ENCODE peak calls at places on chromosomes 11 and 22, in eight cellular contexts. S is AG10803, F is cardiac fibroblast, A is AG04450, I is brain microvascular endothelial cell, Q is cardiac muscle cell, O is IMR-90, E is testis. P is an unnamed sample.

GRCh38 chr11:7494086-7494775 is 8.9 kb downstream of the OLFML1 start:
- DNase-seq in F (no peak), S (no peak), E (no peak), I (no peak), Q (no peak), O (no peak), A (no peak), P (peak; percentile 89)

GRCh38 chr11:128840137-128840536 is 27.0 kb downstream of the KCNJ1 start:
- DNase-seq in Q (no peak), A (no peak), F (no peak), S (no peak), E (no peak), I (no peak), O (no peak), P (no peak)

GRCh38 chr11:68677432-68677831 is 6.9 kb upstream of the GAL start:
- DNase-seq in F (peak; percentile 83), E (no peak), Q (no peak), O (peak; percentile 96), S (peak; percentile 62), I (peak; percentile 51), A (peak; percentile 83), P (peak; percentile 60)

GRCh38 chr11:27075192-27075591 is 34.6 kb downstream of the BBOX1 start:
- DNase-seq in A (peak; percentile 77), S (no peak), O (peak; percentile 82), I (peak; percentile 49), E (no peak), F (peak; percentile 27), Q (no peak), P (no peak)

GRCh38 chr11:120057595-120058581 is 80.0 kb downstream of the TRIM29 start:
- DNase-seq in S (peak; percentile 42), O (no peak), E (no peak), I (peak; percentile 31), F (peak; percentile 9), A (no peak), Q (no peak), P (peak; percentile 80)

GRCh38 chr22:20581503-20582170 is 74.2 kb downstream of the MED15 start:
- DNase-seq in E (no peak), F (no peak), A (no peak), S (no peak), I (no peak), O (no peak), Q (no peak), P (no peak)

GRCh38 chr11:81496566-81496965 is 1237.1 kb downstream of the FAM181B start:
- DNase-seq in Q (no peak), O (no peak), F (no peak), S (no peak), I (no peak), A (no peak), E (no peak), P (no peak)

GRCh38 chr11:129950319-129951034 is 52.2 kb downstream of the PRDM10 start:
- DNase-seq in I (no peak), O (peak; percentile 65), Q (no peak), F (peak; percentile 71), S (peak; percentile 54), E (peak; percentile 48), A (peak; percentile 6), P (no peak)

GRCh38 chr11:22044126-22044525 is 148.8 kb upstream of the ANO5 start:
- DNase-seq in I (no peak), S (no peak), F (no peak), O (no peak), Q (no peak), A (no peak), E (no peak), P (no peak)

GRCh38 chr22:42086051-42086450 is 4.5 kb downstream of the NDUFA6 start:
- DNase-seq in O (no peak), I (no peak), Q (no peak), S (no peak), F (no peak), A (no peak), E (no peak), P (no peak)

GRCh38 chr11:128208329-128209220 is 378.8 kb downstream of the ETS1 start:
- DNase-seq in O (peak; percentile 93), E (peak; percentile 27), A (peak; percentile 72), Q (no peak), I (peak; percentile 88), S (peak; percentile 97), F (peak; percentile 98), P (peak; percentile 95)

GRCh38 chr11:110076388-110076965 is 16.7 kb upstream of the ZC3H12C start:
- DNase-seq in F (peak; percentile 45), A (no peak), Q (no peak), O (no peak), E (no peak), I (no peak), S (peak; percentile 32), P (peak; percentile 56)

GRCh38 chr11:104148074-104148473 is 15.9 kb downstream of the PDGFD start:
- DNase-seq in I (peak; percentile 12), O (peak; percentile 74), F (peak; percentile 59), S (peak; percentile 71), A (no peak), Q (no peak), E (no peak), P (peak; percentile 25)

GRCh38 chr11:86484795-86485166 is 110.1 kb downstream of the CCDC81 start:
- DNase-seq in F (no peak), Q (no peak), E (no peak), I (peak; percentile 29), O (no peak), S (peak; percentile 69), A (no peak), P (no peak)

GRCh38 chr11:5123802-5124521 is 14.2 kb downstream of the OR52A5 start:
- DNase-seq in I (peak; percentile 81), O (peak; percentile 76), S (peak; percentile 80), F (peak; percentile 87), A (peak; percentile 54), Q (peak; percentile 78), E (peak; percentile 83), P (peak; percentile 62)

GRCh38 chr22:32469799-32470212 is 4.8 kb upstream of the FBXO7 start:
- DNase-seq in I (peak; percentile 76), A (peak; percentile 32), O (peak; percentile 84), E (no peak), F (peak; percentile 76), Q (no peak), S (peak; percentile 86), P (peak; percentile 47)

GRCh38 chr11:71086687-71087258 is 165.6 kb downstream of the SHANK2 start:
- DNase-seq in I (peak; percentile 6), O (peak; percentile 10), F (peak; percentile 21), S (peak; percentile 3), A (no peak), E (peak; percentile 62), Q (peak; percentile 71), P (peak; percentile 7)

GRCh38 chr11:58625826-58626460 is 3.5 kb downstream of the CNTF start:
- DNase-seq in S (peak; percentile 27), I (peak; percentile 75), O (peak; percentile 87), A (peak; percentile 30), Q (no peak), E (no peak), F (peak; percentile 70), P (peak; percentile 51)

GRCh38 chr22:44391026-44391425 is 78.3 kb upstream of the SHISAL1 start:
- DNase-seq in O (no peak), F (no peak), S (no peak), A (no peak), E (no peak), I (no peak), Q (no peak), P (no peak)

GRCh38 chr11:89405629-89406028 is 85.5 kb downstream of the NOX4 start:
- DNase-seq in F (peak; percentile 57), I (no peak), A (no peak), O (no peak), Q (peak; percentile 30), E (no peak), S (peak; percentile 23), P (peak; percentile 64)

GRCh38 chr11:77793972-77794371 is 26.6 kb downstream of the RSF1 start:
- DNase-seq in E (no peak), Q (no peak), I (no peak), S (no peak), A (no peak), O (no peak), F (no peak), P (no peak)

GRCh38 chr11:12287374-12288211 is 89.8 kb upstream of the PARVA start:
- DNase-seq in O (peak; percentile 99), E (peak; percentile 72), S (peak; percentile 97), A (peak; percentile 90), F (peak; percentile 99), I (peak; percentile 98), Q (peak; percentile 80), P (peak; percentile 94)

DNA sequence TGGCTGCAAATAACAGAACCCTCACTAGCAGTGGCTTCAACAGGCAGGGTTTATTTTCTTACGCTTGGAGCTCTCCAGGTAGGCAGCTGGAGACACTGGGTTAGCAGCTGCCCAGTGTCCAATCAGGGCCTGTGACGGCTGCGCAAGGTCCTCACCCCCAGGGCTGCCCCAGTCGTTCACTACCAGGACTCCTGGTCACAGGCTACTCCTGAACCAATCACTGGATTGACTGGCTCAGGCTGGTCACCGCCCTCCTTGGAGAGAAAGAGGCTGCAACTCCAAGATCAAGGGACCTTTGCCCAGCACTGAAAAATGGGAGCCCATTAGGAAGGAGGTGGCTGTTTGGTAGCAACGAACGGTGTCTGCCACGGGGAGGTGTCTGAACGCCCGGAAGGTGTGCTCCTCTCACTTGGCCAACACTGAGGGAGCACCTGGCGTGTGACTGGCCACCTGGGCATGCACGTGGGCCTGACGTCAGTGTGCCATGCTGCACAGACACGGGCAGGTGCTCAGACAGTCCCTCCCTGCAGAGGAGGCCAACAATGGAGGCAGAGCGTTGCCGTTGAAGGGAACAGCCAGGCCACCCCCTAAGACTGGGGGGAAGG is 5.1 kb downstream of the ARSA start:
- DNase-seq in I (no peak), O (no peak), E (no peak), Q (no peak), S (no peak), A (no peak), F (no peak), P (peak; percentile 62)
- TF ChIP-seq CTCF in I (no peak), O (no peak), E (no peak), Q (no peak), S (no peak), A (no peak), F (no peak), P (peak; percentile 34)

GRCh38 chr22:30290318-30290678 is 993 bp upstream of the CASTOR1 start:
- DNase-seq in E (no peak), S (no peak), O (peak; percentile 23), Q (no peak), I (no peak), F (peak; percentile 33), A (no peak), P (peak; percentile 74)
- H3K4me3 ChIP-seq in E (peak overlapping the region; percentile 90), S (peak overlapping the region; percentile 57), O (no peak overlapping the region), Q (no peak overlapping the region), I (no peak overlapping the region), F (no peak overlapping the region), A (no peak overlapping the region), P (no peak overlapping the region)

GRCh38 chr11:17528181-17528691 is 16.0 kb downstream of the USH1C start:
- DNase-seq in I (peak; percentile 54), O (peak; percentile 28), S (peak; percentile 26), A (no peak), E (peak; percentile 67), F (peak; percentile 59), Q (peak; percentile 77), P (peak; percentile 23)
- TF ChIP-seq CTCF in I (peak; percentile 87), O (peak; percentile 67), S (peak; percentile 63), A (peak; percentile 71), E (peak; percentile 60), F (peak; percentile 83), Q (peak; percentile 78), P (peak; percentile 79)

DNA sequence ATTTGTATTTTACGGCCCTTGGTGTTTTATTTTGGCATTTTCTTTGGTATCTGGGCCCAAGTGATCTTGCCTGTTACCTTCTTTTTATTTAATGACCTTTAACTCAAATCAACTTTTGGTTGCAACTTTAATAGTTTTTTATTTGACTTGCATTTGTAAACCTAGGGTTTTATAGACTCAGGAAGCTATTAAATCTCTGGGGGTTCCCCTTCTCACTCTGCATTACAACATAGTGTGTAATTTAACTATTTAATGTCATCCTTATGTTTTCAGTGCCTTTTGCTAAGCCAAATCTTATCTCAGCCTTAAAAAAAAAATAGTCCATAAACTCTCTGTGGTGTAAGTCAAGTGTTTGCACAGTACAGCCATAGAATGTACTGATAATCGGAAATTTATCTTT is 3.4 kb downstream of the FJX1 start:
- DNase-seq in Q (no peak), I (no peak), E (no peak), O (no peak), F (peak; percentile 53), A (no peak), S (no peak), P (peak; percentile 54)
- H3K4me3 ChIP-seq in Q (no peak overlapping the region), I (no peak overlapping the region), E (no peak overlapping the region), O (no peak overlapping the region), F (no peak overlapping the region), A (no peak overlapping the region), S (no peak overlapping the region), P (peak overlapping the region; percentile 87)